ENCODE peak calls at places on chromosomes 16 and 17, in six cellular contexts. One of them, this sample, is unnamed.
A peak's percentile ranks its signal among the peaks of the same experiment; 100 is the strongest.

GRCh38 chr16:8109510-8110369 is 480.6 kb downstream of the TMEM114 start:
- DNase-seq in sigmoid colon: no peak
- DNase-seq in neuronal stem cell: no peak
- DNase-seq in heart left ventricle: no peak
- DNase-seq in thoracic aorta: no peak
- DNase-seq in PC-3: no peak
- DNase-seq in this sample: peak; percentile 42

GRCh38 chr17:82239401-82239925 is 10.6 kb downstream of the SLC16A3 start:
- DNase-seq in sigmoid colon: no peak
- DNase-seq in thoracic aorta: no peak
- DNase-seq in PC-3: no peak
- DNase-seq in neuronal stem cell: no peak
- DNase-seq in heart left ventricle: no peak
- DNase-seq in this sample: no peak

GRCh38 chr17:59406808-59407381 is 75.4 kb downstream of the YPEL2 start:
- DNase-seq in heart left ventricle: no peak
- DNase-seq in sigmoid colon: no peak
- DNase-seq in PC-3: peak; percentile 33
- DNase-seq in thoracic aorta: no peak
- DNase-seq in neuronal stem cell: no peak
- DNase-seq in this sample: peak; percentile 71

GRCh38 chr17:61579961-61580360 is 11.1 kb downstream of the NACA2 start:
- DNase-seq in heart left ventricle: no peak
- DNase-seq in sigmoid colon: no peak
- DNase-seq in PC-3: no peak
- DNase-seq in neuronal stem cell: no peak
- DNase-seq in thoracic aorta: no peak
- DNase-seq in this sample: peak; percentile 65

GRCh38 chr16:51262428-51262827 is 111.4 kb upstream of the SALL1 start:
- DNase-seq in PC-3: no peak
- DNase-seq in heart left ventricle: no peak
- DNase-seq in neuronal stem cell: no peak
- DNase-seq in thoracic aorta: no peak
- DNase-seq in sigmoid colon: no peak
- DNase-seq in this sample: no peak

GRCh38 chr17:76659928-76660614 is 16.5 kb upstream of the ST6GALNAC1 start:
- DNase-seq in thoracic aorta: no peak
- DNase-seq in sigmoid colon: peak; percentile 61
- DNase-seq in heart left ventricle: no peak
- DNase-seq in PC-3: peak; percentile 50
- DNase-seq in neuronal stem cell: no peak
- DNase-seq in this sample: peak; percentile 81

GRCh38 chr17:81741594-81742452 is 29.7 kb downstream of the SLC25A10 start:
- DNase-seq in sigmoid colon: peak; percentile 61
- DNase-seq in neuronal stem cell: no peak
- DNase-seq in thoracic aorta: no peak
- DNase-seq in heart left ventricle: no peak
- DNase-seq in PC-3: no peak
- DNase-seq in this sample: no peak

GRCh38 chr16:30901201-30902069 is 5.0 kb downstream of the CTF1 start:
- DNase-seq in heart left ventricle: no peak
- DNase-seq in PC-3: no peak
- DNase-seq in thoracic aorta: no peak
- DNase-seq in neuronal stem cell: no peak
- DNase-seq in sigmoid colon: no peak
- DNase-seq in this sample: no peak

GRCh38 chr16:3612510-3613466 is 1.4 kb upstream of the SLX4 start:
- DNase-seq in neuronal stem cell: no peak
- DNase-seq in heart left ventricle: no peak
- DNase-seq in sigmoid colon: no peak
- DNase-seq in PC-3: no peak
- DNase-seq in thoracic aorta: no peak
- DNase-seq in this sample: no peak

GRCh38 chr17:35046740-35047283 is 16.7 kb downstream of the RFFL start:
- DNase-seq in PC-3: no peak
- DNase-seq in sigmoid colon: no peak
- DNase-seq in thoracic aorta: no peak
- DNase-seq in neuronal stem cell: no peak
- DNase-seq in heart left ventricle: no peak
- DNase-seq in this sample: peak; percentile 24

GRCh38 chr17:50310455-50311111 is 35.3 kb upstream of the XYLT2 start:
- DNase-seq in heart left ventricle: no peak
- DNase-seq in PC-3: no peak
- DNase-seq in neuronal stem cell: no peak
- DNase-seq in thoracic aorta: no peak
- DNase-seq in sigmoid colon: no peak
- DNase-seq in this sample: no peak

GRCh38 chr17:9330140-9330902 is 245.3 kb downstream of the STX8 start:
- DNase-seq in thoracic aorta: no peak
- DNase-seq in neuronal stem cell: peak; percentile 58
- DNase-seq in sigmoid colon: no peak
- DNase-seq in PC-3: no peak
- DNase-seq in heart left ventricle: no peak
- DNase-seq in this sample: no peak

GRCh38 chr16:65117701-65118448 is 4.0 kb downstream of the CDH11 start:
- DNase-seq in PC-3: peak; percentile 75
- DNase-seq in sigmoid colon: peak; percentile 85
- DNase-seq in heart left ventricle: peak; percentile 72
- DNase-seq in neuronal stem cell: peak; percentile 63
- DNase-seq in thoracic aorta: no peak
- DNase-seq in this sample: peak; percentile 72

GRCh38 chr17:14604920-14605599 is 304.2 kb downstream of the HS3ST3B1 start:
- DNase-seq in PC-3: no peak
- DNase-seq in thoracic aorta: no peak
- DNase-seq in neuronal stem cell: no peak
- DNase-seq in sigmoid colon: peak; percentile 68
- DNase-seq in heart left ventricle: peak; percentile 23
- DNase-seq in this sample: no peak

GRCh38 chr16:73563709-73564108 is 515.8 kb upstream of the ZFHX3 start:
- DNase-seq in heart left ventricle: no peak
- DNase-seq in thoracic aorta: no peak
- DNase-seq in sigmoid colon: no peak
- DNase-seq in PC-3: no peak
- DNase-seq in neuronal stem cell: no peak
- DNase-seq in this sample: no peak

GRCh38 chr17:50630524-50631194 is 4.0 kb upstream of the ABCC3 start:
- DNase-seq in PC-3: peak; percentile 89
- DNase-seq in heart left ventricle: no peak
- DNase-seq in neuronal stem cell: no peak
- DNase-seq in thoracic aorta: no peak
- DNase-seq in sigmoid colon: no peak
- DNase-seq in this sample: peak; percentile 63

GRCh38 chr17:11986939-11987329 is 10.3 kb downstream of the ZNF18 start:
- DNase-seq in PC-3: peak; percentile 84
- DNase-seq in neuronal stem cell: peak; percentile 24
- DNase-seq in thoracic aorta: no peak
- DNase-seq in sigmoid colon: no peak
- DNase-seq in heart left ventricle: no peak
- DNase-seq in this sample: no peak

GRCh38 chr17:38528101-38528500 is 77.7 kb downstream of the SRCIN1 start:
- DNase-seq in neuronal stem cell: no peak
- DNase-seq in PC-3: peak; percentile 4
- DNase-seq in heart left ventricle: no peak
- DNase-seq in sigmoid colon: no peak
- DNase-seq in thoracic aorta: no peak
- DNase-seq in this sample: peak; percentile 79

GRCh38 chr17:63966646-63967265 is 6.0 kb downstream of the SCN4A start:
- DNase-seq in neuronal stem cell: no peak
- DNase-seq in PC-3: no peak
- DNase-seq in heart left ventricle: no peak
- DNase-seq in thoracic aorta: no peak
- DNase-seq in sigmoid colon: no peak
- DNase-seq in this sample: no peak

GRCh38 chr16:86836503-86837125 is 258.3 kb downstream of the FOXL1 start:
- DNase-seq in heart left ventricle: no peak
- DNase-seq in neuronal stem cell: no peak
- DNase-seq in thoracic aorta: no peak
- DNase-seq in sigmoid colon: no peak
- DNase-seq in PC-3: peak; percentile 51
- DNase-seq in this sample: no peak

GRCh38 chr16:64784635-64785034 is 337.2 kb downstream of the CDH11 start:
- DNase-seq in neuronal stem cell: no peak
- DNase-seq in PC-3: no peak
- DNase-seq in sigmoid colon: no peak
- DNase-seq in thoracic aorta: no peak
- DNase-seq in heart left ventricle: no peak
- DNase-seq in this sample: no peak

GRCh38 chr17:60554377-60554788 is 28.3 kb upstream of the APPBP2 start:
- DNase-seq in thoracic aorta: no peak
- DNase-seq in PC-3: peak; percentile 44
- DNase-seq in sigmoid colon: no peak
- DNase-seq in heart left ventricle: no peak
- DNase-seq in neuronal stem cell: no peak
- DNase-seq in this sample: no peak

GRCh38 chr16:65975049-65975708 is 391.3 kb upstream of the CDH5 start:
- DNase-seq in sigmoid colon: no peak
- DNase-seq in neuronal stem cell: no peak
- DNase-seq in heart left ventricle: no peak
- DNase-seq in PC-3: peak; percentile 90
- DNase-seq in thoracic aorta: no peak
- DNase-seq in this sample: peak; percentile 34

GRCh38 chr16:31460582-31461002 is 1.3 kb downstream of the ARMC5 start:
- DNase-seq in heart left ventricle: no peak
- DNase-seq in PC-3: peak; percentile 51
- DNase-seq in sigmoid colon: peak; percentile 63
- DNase-seq in thoracic aorta: no peak
- DNase-seq in neuronal stem cell: no peak
- DNase-seq in this sample: no peak

GRCh38 chr17:62819511-62820221 is 11.6 kb upstream of the MARCHF10 start:
- DNase-seq in heart left ventricle: peak; percentile 46
- DNase-seq in sigmoid colon: peak; percentile 86
- DNase-seq in thoracic aorta: peak; percentile 76
- DNase-seq in neuronal stem cell: peak; percentile 45
- DNase-seq in PC-3: peak; percentile 98
- DNase-seq in this sample: peak; percentile 69

GRCh38 chr17:42629420-42630009 is 20.0 kb downstream of the TUBG1 start:
- DNase-seq in sigmoid colon: no peak
- DNase-seq in PC-3: no peak
- DNase-seq in heart left ventricle: no peak
- DNase-seq in neuronal stem cell: no peak
- DNase-seq in thoracic aorta: no peak
- DNase-seq in this sample: no peak
- H3K4me3 ChIP-seq in sigmoid colon: no peak overlapping the region
- H3K4me3 ChIP-seq in PC-3: no peak overlapping the region
- H3K4me3 ChIP-seq in heart left ventricle: no peak overlapping the region
- H3K4me3 ChIP-seq in neuronal stem cell: no peak overlapping the region
- H3K4me3 ChIP-seq in thoracic aorta: no peak overlapping the region
- H3K4me3 ChIP-seq in this sample: no peak overlapping the region

DNA sequence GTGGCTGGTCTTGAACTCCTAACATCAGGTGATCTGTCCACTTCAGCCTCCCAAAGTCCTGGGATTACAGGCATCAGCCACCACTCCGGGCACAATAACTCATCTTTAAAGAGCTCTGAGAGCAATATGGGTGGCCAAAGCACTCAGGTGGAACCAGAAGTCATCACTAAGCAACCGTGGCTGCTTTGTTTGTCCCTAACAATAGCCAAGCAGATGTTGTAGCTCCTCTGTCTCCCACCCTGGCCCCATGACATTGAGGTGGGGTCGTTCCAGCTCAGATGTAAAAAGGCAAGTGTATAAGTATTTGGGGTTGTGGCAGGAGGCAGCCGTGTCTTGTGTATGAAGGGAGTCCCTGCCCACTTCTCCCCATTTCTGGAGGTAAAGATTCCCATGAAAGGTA is 3.7 kb upstream of the SCIMP start:
- DNase-seq in PC-3: no peak
- DNase-seq in heart left ventricle: no peak
- DNase-seq in thoracic aorta: no peak
- DNase-seq in sigmoid colon: no peak
- DNase-seq in neuronal stem cell: no peak
- DNase-seq in this sample: no peak
- H3K4me1 ChIP-seq in PC-3: peaks cover 5% of the 10 kb centered on the region
- H3K4me1 ChIP-seq in heart left ventricle: peaks cover 16% of the 10 kb centered on the region
- H3K4me1 ChIP-seq in thoracic aorta: no peaks in the 10 kb centered on the region
- H3K4me1 ChIP-seq in sigmoid colon: no peaks in the 10 kb centered on the region
- H3K4me1 ChIP-seq in neuronal stem cell: no peaks in the 10 kb centered on the region
- H3K4me1 ChIP-seq in this sample: no peaks in the 10 kb centered on the region

GRCh38 chr17:48600244-48601098 is 4.3 kb downstream of the HOXB6 start:
- DNase-seq in sigmoid colon: no peak
- DNase-seq in heart left ventricle: no peak
- DNase-seq in neuronal stem cell: no peak
- DNase-seq in PC-3: no peak
- DNase-seq in thoracic aorta: no peak
- DNase-seq in this sample: no peak
- H3K4me3 ChIP-seq in sigmoid colon: no peak overlapping the region
- H3K4me3 ChIP-seq in heart left ventricle: no peak overlapping the region
- H3K4me3 ChIP-seq in neuronal stem cell: no peak overlapping the region
- H3K4me3 ChIP-seq in PC-3: no peak overlapping the region
- H3K4me3 ChIP-seq in thoracic aorta: no peak overlapping the region
- H3K4me3 ChIP-seq in this sample: no peak overlapping the region

DNA sequence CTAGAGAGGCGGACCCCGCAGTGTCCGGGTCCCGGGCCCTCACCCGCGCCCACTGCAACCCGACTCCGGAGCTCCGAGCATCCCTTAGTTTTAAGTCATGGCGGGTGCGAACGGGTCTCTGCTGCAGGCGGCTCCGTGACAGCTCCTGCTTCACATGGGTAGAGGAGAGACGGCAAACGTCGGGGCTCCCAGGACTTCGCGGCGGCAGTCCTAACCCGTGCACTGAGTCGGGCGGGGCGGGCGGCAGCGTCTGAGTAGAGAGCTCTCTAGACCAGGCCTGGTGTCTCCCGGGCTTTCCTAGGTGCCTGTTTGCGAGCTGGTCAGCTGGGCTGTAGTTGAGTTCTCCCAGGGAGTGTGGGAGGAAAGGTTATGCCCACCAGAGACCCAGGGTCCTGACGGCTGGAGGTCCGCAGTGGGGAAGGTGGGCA is 345 bp downstream of the TSC2 start:
- DNase-seq in thoracic aorta: no peak
- DNase-seq in PC-3: no peak
- DNase-seq in sigmoid colon: no peak
- DNase-seq in heart left ventricle: no peak
- DNase-seq in neuronal stem cell: no peak
- DNase-seq in this sample: no peak
- H3K4me1 ChIP-seq in thoracic aorta: peaks cover 40% of the 10 kb centered on the region
- H3K4me1 ChIP-seq in PC-3: peaks cover 33% of the 10 kb centered on the region
- H3K4me1 ChIP-seq in sigmoid colon: peaks cover 24% of the 10 kb centered on the region
- H3K4me1 ChIP-seq in heart left ventricle: peaks cover 55% of the 10 kb centered on the region
- H3K4me1 ChIP-seq in neuronal stem cell: peaks cover 11% of the 10 kb centered on the region
- H3K4me1 ChIP-seq in this sample: no peaks in the 10 kb centered on the region

GRCh38 chr17:73123606-73124320 is 31.3 kb upstream of the SLC39A11 start:
- DNase-seq in neuronal stem cell: no peak
- DNase-seq in thoracic aorta: no peak
- DNase-seq in heart left ventricle: no peak
- DNase-seq in PC-3: no peak
- DNase-seq in sigmoid colon: no peak
- DNase-seq in this sample: no peak
- H3K4me3 ChIP-seq in neuronal stem cell: no peak overlapping the region
- H3K4me3 ChIP-seq in thoracic aorta: no peak overlapping the region
- H3K4me3 ChIP-seq in heart left ventricle: no peak overlapping the region
- H3K4me3 ChIP-seq in PC-3: no peak overlapping the region
- H3K4me3 ChIP-seq in sigmoid colon: no peak overlapping the region
- H3K4me3 ChIP-seq in this sample: no peak overlapping the region